ENCODE peak calls at places on chromosomes 5 and 9, in four cellular contexts. M, O, L and H are unnamed samples.

GRCh38 chr5:107673106-107673367 is 2.3 kb upstream of the EFNA5 start:
- DNase-seq in L (no peak), O (no peak), M (no peak), H (no peak)

GRCh38 chr9:82188817-82189216 is 200.2 kb downstream of the SPATA31D1 start:
- DNase-seq in M (no peak), L (no peak), O (no peak), H (no peak)

GRCh38 chr5:53364098-53364497 is 116.3 kb upstream of the FST start:
- DNase-seq in M (no peak), O (no peak), L (no peak), H (no peak)

GRCh38 chr5:111774525-111774924 is 17.5 kb upstream of the NREP start:
- DNase-seq in O (no peak), L (no peak), M (peak; percentile 34), H (no peak)

GRCh38 chr5:149552761-149553160 is 1.5 kb upstream of the CSNK1A1 start:
- DNase-seq in L (no peak), M (no peak), O (no peak), H (no peak)

GRCh38 chr9:129282308-129283211 is 104.5 kb upstream of the IER5L start:
- DNase-seq in M (peak; percentile 26), L (peak; percentile 18), O (no peak), H (no peak)

GRCh38 chr9:113997610-113998009 is 80.5 kb downstream of the AMBP start:
- DNase-seq in L (peak; percentile 6), O (no peak), M (no peak), H (no peak)

GRCh38 chr5:79418276-79418675 is 95.7 kb downstream of the HOMER1 start:
- DNase-seq in L (no peak), O (no peak), M (no peak), H (no peak)

GRCh38 chr5:149887622-149888183 is 56.9 kb downstream of the PDE6A start:
- DNase-seq in O (no peak), M (no peak), L (peak; percentile 12), H (no peak)

GRCh38 chr5:128778474-128778873 is 186.8 kb upstream of the SLC27A6 start:
- DNase-seq in O (no peak), L (no peak), M (no peak), H (no peak)

GRCh38 chr9:85940832-85941616 is at the start of gene NAA35:
- DNase-seq in O (peak; percentile 98), L (peak; percentile 99), M (peak; percentile 96), H (peak; percentile 99)

GRCh38 chr9:87601175-87601574 is 103.5 kb downstream of the DAPK1 start:
- DNase-seq in L (no peak), O (no peak), M (peak; percentile 63), H (no peak)

GRCh38 chr9:137297966-137298365 is 4.1 kb downstream of the NRARP start:
- DNase-seq in M (no peak), O (no peak), L (no peak), H (no peak)

GRCh38 chr5:124735169-124735858 is 11.1 kb downstream of the ZNF608 start:
- DNase-seq in M (no peak), L (peak; percentile 14), O (peak; percentile 26), H (peak; percentile 68)

GRCh38 chr5:91361055-91361701 is 21.9 kb downstream of the ARRDC3 start:
- DNase-seq in O (no peak), L (no peak), M (no peak), H (no peak)

GRCh38 chr9:131397100-131397790 is 3.4 kb downstream of the PRRC2B start:
- DNase-seq in L (no peak), M (no peak), O (no peak), H (no peak)

GRCh38 chr9:108842610-108843295 is 13.0 kb downstream of the ACTL7B start:
- DNase-seq in L (no peak), O (no peak), M (no peak), H (peak; percentile 17)

GRCh38 chr9:114561771-114562170 is 25.8 kb upstream of the ATP6V1G1 start:
- DNase-seq in L (no peak), M (no peak), O (no peak), H (no peak)

GRCh38 chr9:93380410-93381060 is 71.0 kb upstream of the FAM120A start:
- DNase-seq in O (no peak), M (no peak), L (no peak), H (no peak)

GRCh38 chr9:93378276-93378675 is 73.2 kb upstream of the FAM120A start:
- DNase-seq in M (no peak), L (no peak), O (no peak), H (no peak)

DNA sequence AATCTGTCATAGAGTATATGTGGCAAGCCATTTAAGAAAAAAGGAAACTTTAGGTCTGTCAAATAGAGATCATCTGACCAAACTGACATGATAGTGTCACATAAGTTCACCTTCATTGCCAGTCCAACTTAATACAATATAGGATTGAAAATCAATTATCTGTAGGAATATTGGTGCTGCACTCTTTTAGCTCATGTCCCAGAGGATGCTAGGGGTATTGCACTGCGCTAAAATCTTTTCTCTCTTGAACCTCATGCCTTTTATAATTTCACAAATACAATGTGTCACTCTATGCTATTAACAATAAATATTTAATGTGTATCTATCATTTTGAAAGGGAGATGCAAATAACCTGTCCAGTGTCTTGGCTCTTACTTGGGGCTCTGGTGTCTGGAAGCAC is 72.4 kb upstream of the FAM120A start:
- DNase-seq in O (no peak), L (no peak), M (no peak), H (no peak)
- TF ChIP-seq CTCF in O (no peak), L (no peak), M (no peak), H (peak; percentile 61)

GRCh38 chr5:134571703-134572405 is 46.4 kb downstream of the JADE2 start:
- DNase-seq in L (no peak), M (no peak), O (no peak), H (no peak)
- TF ChIP-seq CTCF in L (no peak), M (no peak), O (no peak), H (no peak)

DNA sequence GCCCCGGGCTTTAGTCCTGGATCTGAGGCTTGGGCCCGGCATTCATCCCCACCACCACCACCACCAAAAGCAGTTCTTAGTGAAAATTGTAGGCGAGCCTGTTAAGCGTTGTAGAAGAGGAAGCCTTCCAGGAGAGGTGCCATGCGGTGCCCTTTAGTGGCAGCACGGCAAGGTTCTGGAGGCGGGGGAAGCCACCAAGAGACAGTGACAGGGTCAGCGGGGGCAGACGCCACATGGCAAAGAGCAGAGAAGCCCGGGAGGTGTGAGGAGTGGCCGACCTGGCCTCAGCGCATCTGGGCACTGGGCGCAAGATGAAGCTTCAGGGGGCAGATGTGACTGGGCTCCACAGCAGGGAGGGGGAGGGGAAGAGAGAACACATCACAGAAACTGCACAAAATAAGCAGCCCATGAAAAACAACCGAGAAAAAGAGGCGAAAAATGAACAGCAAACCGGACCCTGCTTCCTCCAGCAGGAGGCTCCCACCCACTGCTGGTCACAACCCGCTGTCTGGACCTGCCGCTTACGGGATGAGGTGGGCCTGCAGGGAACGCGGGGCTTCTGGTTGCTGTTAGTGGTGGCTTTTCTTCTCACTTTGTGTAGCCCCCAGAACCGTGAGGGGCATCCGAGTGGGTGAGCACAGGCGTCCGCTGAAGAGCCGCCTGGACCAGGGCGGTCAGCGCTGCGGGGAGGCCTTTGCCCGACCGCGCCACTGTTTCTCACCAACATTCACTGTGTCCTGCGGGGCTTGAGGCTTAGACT is 4.3 kb downstream of the LRRC14B start:
- DNase-seq in O (no peak), L (no peak), M (peak; percentile 13), H (no peak)
- TF ChIP-seq CTCF in O (no peak), L (no peak), M (no peak), H (no peak)

GRCh38 chr5:148454576-148454975 is 70.8 kb downstream of the FBXO38 start:
- DNase-seq in O (peak; percentile 25), M (no peak), L (no peak), H (no peak)

GRCh38 chr5:148458036-148458888 is 74.5 kb downstream of the FBXO38 start:
- DNase-seq in M (no peak), O (no peak), L (no peak), H (no peak)

GRCh38 chr5:148455055-148455675 is 71.4 kb downstream of the FBXO38 start:
- DNase-seq in O (no peak), L (no peak), M (no peak), H (no peak)

GRCh38 chr5:148459669-148460068 is 75.9 kb downstream of the FBXO38 start:
- DNase-seq in O (no peak), M (no peak), L (no peak), H (no peak)

GRCh38 chr5:148457183-148457620 is 73.4 kb downstream of the FBXO38 start:
- DNase-seq in L (no peak), M (no peak), O (no peak), H (peak; percentile 12)
- TF ChIP-seq CTCF in L (no peak), M (no peak), O (peak; percentile 50), H (no peak)

GRCh38 chr9:124037790-124038189 is 26.2 kb downstream of the LHX2 start:
- DNase-seq in L (no peak), O (no peak), M (no peak), H (no peak)

GRCh38 chr9:124038239-124038638 is 26.7 kb downstream of the LHX2 start:
- DNase-seq in O (no peak), L (no peak), M (no peak), H (no peak)

GRCh38 chr9:124040186-124040920 is 28.8 kb downstream of the LHX2 start:
- DNase-seq in L (no peak), M (no peak), O (no peak), H (no peak)

GRCh38 chr9:124040935-124041816 is 29.6 kb downstream of the LHX2 start:
- DNase-seq in L (no peak), M (no peak), O (peak; percentile 72), H (peak; percentile 74)

DNA sequence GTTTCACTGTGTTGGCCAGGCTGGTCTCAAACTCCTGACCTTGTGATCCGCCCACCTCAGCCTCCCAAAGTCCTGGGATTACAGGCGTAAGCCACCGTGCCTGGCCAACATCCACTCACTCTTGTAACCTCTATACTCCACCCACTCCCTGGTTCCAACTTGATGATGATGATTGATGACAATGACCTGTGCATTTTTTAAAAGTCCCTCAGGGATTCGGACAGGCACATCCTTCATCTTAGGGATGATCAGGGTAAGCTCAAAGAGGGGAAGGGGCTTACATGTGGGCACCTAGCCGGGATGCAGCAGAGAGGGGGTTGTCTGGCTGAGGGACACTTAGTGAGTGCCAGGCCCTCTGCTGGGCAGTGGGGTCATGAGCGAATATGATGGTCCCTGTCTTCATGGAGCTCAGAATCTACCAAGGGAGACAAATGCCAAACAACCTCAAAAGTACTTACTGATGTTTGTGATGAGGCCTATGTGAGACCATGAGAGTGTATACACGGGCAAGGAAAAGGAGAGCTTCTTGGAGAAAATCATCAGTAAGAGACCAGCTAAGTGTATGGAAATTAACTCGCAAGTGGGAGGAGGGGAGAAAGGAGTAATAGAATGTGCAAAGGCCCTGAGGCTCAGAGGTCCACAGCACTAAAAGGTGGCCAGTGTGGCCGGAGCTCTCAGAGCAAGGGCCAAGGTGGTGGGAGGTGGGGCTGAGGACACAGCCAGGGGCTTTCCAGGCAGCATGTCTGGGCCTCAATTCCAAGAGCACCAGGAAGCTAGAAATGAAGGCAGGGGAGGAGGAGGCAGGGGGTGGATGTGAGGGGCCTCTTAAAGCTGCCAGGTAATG is 27.4 kb downstream of the LHX2 start:
- DNase-seq in O (no peak), M (no peak), L (no peak), H (no peak)
- TF ChIP-seq CTCF in O (no peak), M (no peak), L (no peak), H (no peak)